ENCODE peak calls at places on chromosomes 5 and 9, in six cellular contexts. One of them, this sample, is unnamed.

GRCh38 chr5:132225165-132226032 is 2.3 kb downstream of the P4HA2 start:
- DNase-seq in activated gamma-delta T cell treated with anti-CD3 and anti-CD28 coated beads, Interleukin-2, amount 50 U/mL, for 16 hours: no peak
- DNase-seq in neural progenitor cell: no peak
- DNase-seq in activated CD8-positive, alpha-beta memory T cell treated with anti-CD3 and anti-CD28 coated beads for 48 hours: no peak
- DNase-seq in A549: no peak
- DNase-seq in GM13976: no peak
- DNase-seq in this sample: peak; percentile 40

GRCh38 chr5:153619706-153620105 is 129.2 kb downstream of the GRIA1 start:
- DNase-seq in activated gamma-delta T cell treated with anti-CD3 and anti-CD28 coated beads, Interleukin-2, amount 50 U/mL, for 16 hours: no peak
- DNase-seq in A549: no peak
- DNase-seq in activated CD8-positive, alpha-beta memory T cell treated with anti-CD3 and anti-CD28 coated beads for 48 hours: no peak
- DNase-seq in GM13976: no peak
- DNase-seq in neural progenitor cell: no peak
- DNase-seq in this sample: no peak

GRCh38 chr9:16442622-16443021 is 427.8 kb downstream of the BNC2 start:
- DNase-seq in GM13976: no peak
- DNase-seq in activated gamma-delta T cell treated with anti-CD3 and anti-CD28 coated beads, Interleukin-2, amount 50 U/mL, for 16 hours: no peak
- DNase-seq in neural progenitor cell: peak; percentile 30
- DNase-seq in activated CD8-positive, alpha-beta memory T cell treated with anti-CD3 and anti-CD28 coated beads for 48 hours: no peak
- DNase-seq in A549: peak; percentile 23
- DNase-seq in this sample: no peak

GRCh38 chr5:114305402-114306207 is 56.3 kb upstream of the KCNN2 start:
- DNase-seq in A549: no peak
- DNase-seq in activated CD8-positive, alpha-beta memory T cell treated with anti-CD3 and anti-CD28 coated beads for 48 hours: no peak
- DNase-seq in neural progenitor cell: peak; percentile 55
- DNase-seq in GM13976: no peak
- DNase-seq in activated gamma-delta T cell treated with anti-CD3 and anti-CD28 coated beads, Interleukin-2, amount 50 U/mL, for 16 hours: no peak
- DNase-seq in this sample: peak; percentile 20

GRCh38 chr9:74824654-74825053 is 63.1 kb downstream of the TRPM6 start:
- DNase-seq in neural progenitor cell: no peak
- DNase-seq in GM13976: no peak
- DNase-seq in activated CD8-positive, alpha-beta memory T cell treated with anti-CD3 and anti-CD28 coated beads for 48 hours: no peak
- DNase-seq in A549: no peak
- DNase-seq in activated gamma-delta T cell treated with anti-CD3 and anti-CD28 coated beads, Interleukin-2, amount 50 U/mL, for 16 hours: no peak
- DNase-seq in this sample: no peak

GRCh38 chr5:78792342-78793055 is 143.9 kb upstream of the LHFPL2 start:
- DNase-seq in GM13976: no peak
- DNase-seq in activated CD8-positive, alpha-beta memory T cell treated with anti-CD3 and anti-CD28 coated beads for 48 hours: no peak
- DNase-seq in A549: no peak
- DNase-seq in neural progenitor cell: no peak
- DNase-seq in activated gamma-delta T cell treated with anti-CD3 and anti-CD28 coated beads, Interleukin-2, amount 50 U/mL, for 16 hours: no peak
- DNase-seq in this sample: no peak

GRCh38 chr5:172740483-172741205 is 30.4 kb downstream of the DUSP1 start:
- DNase-seq in neural progenitor cell: no peak
- DNase-seq in activated gamma-delta T cell treated with anti-CD3 and anti-CD28 coated beads, Interleukin-2, amount 50 U/mL, for 16 hours: no peak
- DNase-seq in GM13976: no peak
- DNase-seq in A549: peak; percentile 65
- DNase-seq in activated CD8-positive, alpha-beta memory T cell treated with anti-CD3 and anti-CD28 coated beads for 48 hours: no peak
- DNase-seq in this sample: no peak

GRCh38 chr5:141641634-141642278 is 5.0 kb downstream of the RELL2 start:
- DNase-seq in neural progenitor cell: no peak
- DNase-seq in A549: peak; percentile 89
- DNase-seq in activated CD8-positive, alpha-beta memory T cell treated with anti-CD3 and anti-CD28 coated beads for 48 hours: no peak
- DNase-seq in GM13976: peak; percentile 69
- DNase-seq in activated gamma-delta T cell treated with anti-CD3 and anti-CD28 coated beads, Interleukin-2, amount 50 U/mL, for 16 hours: no peak
- DNase-seq in this sample: no peak

GRCh38 chr5:38590846-38591245 is 34.4 kb upstream of the LIFR start:
- DNase-seq in activated CD8-positive, alpha-beta memory T cell treated with anti-CD3 and anti-CD28 coated beads for 48 hours: no peak
- DNase-seq in activated gamma-delta T cell treated with anti-CD3 and anti-CD28 coated beads, Interleukin-2, amount 50 U/mL, for 16 hours: no peak
- DNase-seq in A549: no peak
- DNase-seq in GM13976: no peak
- DNase-seq in neural progenitor cell: no peak
- DNase-seq in this sample: no peak